ENCODE peak calls at places on chromosomes 5 and 9, in nine cellular contexts. W, Z, K, V, X, G, T, M and N are unnamed samples.

GRCh38 chr9:128007566-128008138 is 26.9 kb upstream of the EEIG1 start:
- DNase-seq in W (peak; percentile 63), Z (peak; percentile 89), K (peak; percentile 32), V (no peak), X (peak; percentile 87), G (peak; percentile 21), T (no peak), M (peak; percentile 73), N (peak; percentile 21)

GRCh38 chr9:979983-980382 is 3.5 kb downstream of the DMRT3 start:
- DNase-seq in W (no peak), Z (no peak), K (no peak), V (no peak), X (no peak), G (no peak), T (no peak), M (no peak), N (no peak)

GRCh38 chr5:35617435-35618296 is at the start of gene SPEF2:
- DNase-seq in W (peak; percentile 94), Z (peak; percentile 64), K (peak; percentile 92), V (peak; percentile 4), X (peak; percentile 89), G (peak; percentile 86), T (peak; percentile 25), M (peak; percentile 96), N (peak; percentile 72)

GRCh38 chr9:97845130-97845529 is 7.9 kb upstream of the FOXE1 start:
- DNase-seq in W (no peak), Z (no peak), K (no peak), V (peak; percentile 43), X (no peak), G (no peak), T (no peak), M (no peak), N (no peak)

GRCh38 chr9:21395778-21396717 is 10.8 kb upstream of the IFNA2 start:
- DNase-seq in W (peak; percentile 42), Z (peak; percentile 47), K (peak; percentile 40), V (no peak), X (peak; percentile 58), G (no peak), T (peak; percentile 47), M (peak; percentile 76), N (peak; percentile 22)

GRCh38 chr9:104682642-104683041 is 11.7 kb upstream of the OR13D1 start:
- DNase-seq in W (peak; percentile 72), Z (no peak), K (peak; percentile 39), V (peak; percentile 26), X (no peak), G (peak; percentile 22), T (peak; percentile 67), M (peak; percentile 79), N (peak; percentile 4)

GRCh38 chr5:12320331-12320730 is 416.1 kb upstream of the CTNND2 start:
- DNase-seq in W (no peak), Z (no peak), K (no peak), V (no peak), X (no peak), G (no peak), T (no peak), M (no peak), N (no peak)

GRCh38 chr5:6456766-6457370 is 8.2 kb downstream of the UBE2QL1 start:
- DNase-seq in W (no peak), Z (no peak), K (no peak), V (no peak), X (no peak), G (no peak), T (no peak), M (no peak), N (no peak)

GRCh38 chr9:112887377-112887776 is 3.3 kb downstream of the SLC46A2 start:
- DNase-seq in W (peak; percentile 16), Z (no peak), K (no peak), V (no peak), X (no peak), G (no peak), T (no peak), M (no peak), N (no peak)

GRCh38 chr9:125521462-125522327 is 185.3 kb downstream of the MAPKAP1 start:
- DNase-seq in W (peak; percentile 99), Z (no peak), K (peak; percentile 83), V (peak; percentile 89), X (peak; percentile 53), G (peak; percentile 80), T (no peak), M (peak; percentile 71), N (no peak)